ENCODE peak calls at places on chromosome 12, in seven cellular contexts. P is endothelial cell of umbilical vein, C is hepatocyte, A is HCT116, M is HepG2, X is GM23338, O is OCI-LY7. H is an unnamed sample.
A peak's percentile ranks its signal among the peaks of the same experiment; 100 is the strongest.

GRCh38 chr12:131003036-131003435 is 49.3 kb downstream of the ADGRD1 start:
- DNase-seq in O (no peak), P (no peak), X (no peak), A (no peak), C (no peak), M (no peak), H (no peak)

GRCh38 chr12:114119316-114119715 is 153.2 kb upstream of the RBM19 start:
- DNase-seq in C (no peak), X (no peak), P (no peak), A (no peak), O (no peak), M (no peak), H (no peak)

GRCh38 chr12:109047081-109047805 is 5.1 kb upstream of the USP30 start:
- DNase-seq in A (no peak), M (no peak), C (no peak), X (no peak), P (no peak), O (no peak), H (peak; percentile 83)

GRCh38 chr12:89880695-89881350 is 172.2 kb upstream of the ATP2B1 start:
- DNase-seq in M (no peak), P (no peak), X (no peak), C (no peak), O (peak; percentile 82), A (no peak), H (no peak)

GRCh38 chr12:108109954-108110353 is 19.1 kb upstream of the WSCD2 start:
- DNase-seq in C (no peak), M (no peak), X (no peak), A (no peak), O (no peak), P (no peak), H (no peak)

GRCh38 chr12:77947326-77947725 is 116.6 kb downstream of the NAV3 start:
- DNase-seq in P (peak; percentile 43), O (no peak), X (no peak), A (no peak), C (peak; percentile 8), M (no peak), H (no peak)

GRCh38 chr12:93790472-93791152 is 113.4 kb downstream of the CRADD start:
- DNase-seq in X (peak; percentile 12), P (peak; percentile 75), C (no peak), M (no peak), A (no peak), O (no peak), H (peak; percentile 39)

GRCh38 chr12:105523164-105524057 is 192.9 kb downstream of the C12orf75 start:
- DNase-seq in X (peak; percentile 21), O (no peak), P (peak; percentile 18), M (no peak), C (peak; percentile 76), A (no peak), H (peak; percentile 4)

GRCh38 chr12:48198619-48198973 is 4.5 kb downstream of the OR10AD1 start:
- DNase-seq in P (no peak), O (no peak), A (no peak), C (no peak), M (no peak), X (peak; percentile 56), H (no peak)

GRCh38 chr12:53795927-53796326 is 44.1 kb upstream of the CISTR start:
- DNase-seq in X (no peak), A (no peak), O (no peak), M (no peak), C (no peak), P (no peak), H (no peak)

GRCh38 chr12:131863711-131864396 is 30.6 kb upstream of the ULK1 start:
- DNase-seq in P (no peak), A (no peak), M (no peak), X (no peak), C (no peak), O (no peak), H (no peak)

GRCh38 chr12:69886715-69887114 is 61.7 kb downstream of the MYRFL start:
- DNase-seq in O (no peak), C (no peak), A (no peak), X (no peak), M (no peak), P (no peak), H (no peak)

GRCh38 chr12:88401153-88401552 is 179.1 kb downstream of the KITLG start:
- DNase-seq in P (peak; percentile 74), C (no peak), M (no peak), O (no peak), A (no peak), X (no peak), H (no peak)

GRCh38 chr12:37545759-37546158 is 770.8 kb upstream of the ALG10B start:
- DNase-seq in A (no peak), O (no peak), C (no peak), X (no peak), M (no peak), P (no peak), H (no peak)

GRCh38 chr12:7303230-7303629 is 642 bp upstream of the ACSM4 start:
- DNase-seq in X (no peak), C (no peak), A (no peak), O (no peak), P (no peak), M (no peak), H (peak; percentile 41)

GRCh38 chr12:46267618-46268348 is 1.1 kb downstream of the SLC38A1 start:
- DNase-seq in O (peak; percentile 53), X (no peak), A (no peak), M (no peak), C (peak; percentile 38), P (peak; percentile 49), H (no peak)

GRCh38 chr12:92574911-92575570 is 127.7 kb upstream of the PLEKHG7 start:
- DNase-seq in P (no peak), X (no peak), O (no peak), M (peak; percentile 9), C (peak; percentile 40), A (no peak), H (no peak)
- H2AFZ ChIP-seq in P (no peak overlapping the region), X (peak overlapping the region; percentile 76), O (peak overlapping the region; percentile 34), M (no peak overlapping the region), C (no peak overlapping the region), A (no peak overlapping the region), H (no peak overlapping the region)

GRCh38 chr12:62903151-62903550 is 31.8 kb downstream of the PPM1H start:
- DNase-seq in O (peak; percentile 61), C (no peak), A (no peak), P (peak; percentile 94), M (no peak), X (no peak), H (no peak)

GRCh38 chr12:62895351-62895750 is 39.6 kb downstream of the PPM1H start:
- DNase-seq in A (no peak), C (no peak), X (peak; percentile 24), O (no peak), M (peak; percentile 25), P (no peak), H (no peak)

GRCh38 chr12:62899568-62900390 is 35.2 kb downstream of the PPM1H start:
- DNase-seq in M (peak; percentile 59), X (no peak), P (no peak), A (no peak), C (no peak), O (no peak), H (no peak)

GRCh38 chr12:62898568-62898967 is 36.4 kb downstream of the PPM1H start:
- DNase-seq in M (no peak), C (no peak), A (no peak), X (no peak), P (no peak), O (no peak), H (peak; percentile 84)

GRCh38 chr12:62900686-62901272 is 34.2 kb downstream of the PPM1H start:
- DNase-seq in O (no peak), C (peak; percentile 44), X (no peak), P (no peak), M (peak; percentile 91), A (no peak), H (no peak)
- H3K79me2 ChIP-seq in O (no peaks in the 10 kb centered on the region), C (peaks cover 48% of the 10 kb centered on the region), X (peaks cover 68% of the 10 kb centered on the region), P (no peaks in the 10 kb centered on the region), M (peaks cover 66% of the 10 kb centered on the region), A (no peaks in the 10 kb centered on the region), H (peaks cover 15% of the 10 kb centered on the region)

DNA sequence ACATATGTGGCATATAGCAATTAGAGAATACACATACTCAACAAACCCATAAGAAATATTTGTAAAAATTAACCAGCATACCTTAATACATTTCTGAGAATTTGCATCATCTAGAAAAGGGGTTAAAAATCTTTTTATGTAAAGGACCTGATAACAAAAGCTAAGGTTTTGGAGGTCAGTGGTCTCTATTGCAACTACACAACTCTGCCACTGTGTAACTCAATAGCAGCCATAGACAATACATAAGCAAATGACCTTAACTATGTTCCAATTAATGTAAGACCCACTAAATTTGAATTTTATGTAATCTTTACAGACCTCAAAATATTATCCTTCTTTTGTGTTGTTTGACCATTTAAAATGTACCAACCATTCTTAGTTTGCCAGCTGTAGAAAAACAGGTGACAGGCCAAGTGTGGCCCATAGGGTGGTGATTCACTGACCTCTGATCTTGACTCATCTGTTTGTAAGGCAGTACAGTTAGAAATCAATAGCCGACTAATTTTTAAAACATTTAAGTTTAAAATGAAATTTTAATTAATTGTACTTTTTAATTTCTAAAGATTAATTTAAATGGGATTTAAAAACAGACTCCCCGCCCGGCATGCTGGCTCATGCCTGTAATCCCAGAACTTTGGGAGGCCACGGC is 7.4 kb upstream of the EPS8 start:
- DNase-seq in A (peak; percentile 62), P (peak; percentile 27), O (no peak), M (peak; percentile 37), C (no peak), X (no peak), H (peak; percentile 39)
- H2AFZ ChIP-seq in A (peak overlapping the region; percentile 15), P (no peak overlapping the region), O (no peak overlapping the region), M (no peak overlapping the region), C (no peak overlapping the region), X (no peak overlapping the region), H (no peak overlapping the region)

DNA sequence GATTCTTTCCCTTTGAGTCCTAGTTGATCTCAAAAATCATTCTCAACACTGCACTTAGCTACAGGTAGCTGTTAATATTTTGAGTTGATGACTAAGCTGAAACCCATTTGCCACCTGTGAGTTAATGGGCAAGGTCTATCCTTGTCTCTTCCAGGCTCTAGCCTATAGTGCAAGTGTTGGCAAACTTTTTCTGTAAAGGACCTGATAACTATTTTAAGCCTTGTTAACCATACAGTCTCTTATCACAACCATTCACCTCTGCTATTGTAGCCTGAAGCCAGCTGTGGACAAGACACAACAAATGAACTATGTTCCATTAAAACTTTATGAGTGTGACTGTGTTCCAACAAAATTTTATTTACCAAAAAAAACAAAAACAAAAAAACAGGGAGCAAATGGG is 19.4 kb downstream of the RAP1B start:
- DNase-seq in C (no peak), X (no peak), M (no peak), A (no peak), O (no peak), P (no peak), H (no peak)
- H3K79me2 ChIP-seq in C (peaks cover 100% of the 10 kb centered on the region), X (peaks cover 100% of the 10 kb centered on the region), M (peaks cover 82% of the 10 kb centered on the region), A (peaks cover 100% of the 10 kb centered on the region), O (peaks cover 100% of the 10 kb centered on the region), P (peaks cover 100% of the 10 kb centered on the region), H (peaks cover 90% of the 10 kb centered on the region)

GRCh38 chr12:124868252-124868965 is 4.7 kb upstream of the SCARB1 start:
- DNase-seq in A (no peak), P (no peak), O (no peak), X (no peak), C (no peak), M (no peak), H (no peak)
- H2AFZ ChIP-seq in A (no peak overlapping the region), P (no peak overlapping the region), O (no peak overlapping the region), X (peak overlapping the region; percentile 92), C (no peak overlapping the region), M (no peak overlapping the region), H (no peak overlapping the region)

GRCh38 chr12:116157845-116158267 is 119.6 kb downstream of the MED13L start:
- DNase-seq in M (no peak), P (peak; percentile 61), A (no peak), X (peak; percentile 53), O (no peak), C (no peak), H (no peak)
- H3K79me2 ChIP-seq in M (peaks cover 32% of the 10 kb centered on the region), P (peaks cover 73% of the 10 kb centered on the region), A (peaks cover 100% of the 10 kb centered on the region), X (peaks cover 95% of the 10 kb centered on the region), O (no peaks in the 10 kb centered on the region), C (peaks cover 100% of the 10 kb centered on the region), H (peaks cover 99% of the 10 kb centered on the region)

H was measured in PC-9.